ENCODE peak calls at places on chromosome 14, in five cellular contexts. K, W, F, D and P are unnamed samples.

GRCh38 chr14:88630565-88630964 is 67.7 kb downstream of the ZC3H14 start:
- DNase-seq in K (no peak), D (no peak), F (no peak), W (no peak), P (no peak)

GRCh38 chr14:41285193-41285748 is 321.4 kb upstream of the LRFN5 start:
- DNase-seq in W (no peak), D (no peak), F (no peak), K (no peak), P (no peak)

GRCh38 chr14:50801706-50802105 is 29.3 kb downstream of the NIN start:
- DNase-seq in D (no peak), W (no peak), F (no peak), K (no peak), P (no peak)

GRCh38 chr14:79285263-79285662 is 926.0 kb downstream of the DIO2 start:
- DNase-seq in K (no peak), D (no peak), W (no peak), F (no peak), P (no peak)

GRCh38 chr14:64801800-64802199 is 77.9 kb downstream of the SPTB start:
- DNase-seq in F (no peak), D (no peak), W (no peak), K (no peak), P (peak)

GRCh38 chr14:99986416-99986815 is 78.8 kb upstream of the EVL start:
- DNase-seq in F (no peak), W (no peak), D (no peak), K (no peak), P (no peak)

GRCh38 chr14:43042408-43042807 is 1435.7 kb downstream of the LRFN5 start:
- DNase-seq in K (no peak), D (no peak), F (no peak), W (no peak), P (no peak)

GRCh38 chr14:54348923-54349615 is 47.7 kb upstream of the CDKN3 start:
- DNase-seq in W (no peak), D (no peak), K (no peak), F (no peak), P (no peak)

GRCh38 chr14:59707778-59708635 is 131.4 kb upstream of the CCDC175 start:
- DNase-seq in W (no peak), D (no peak), K (no peak), F (no peak), P (no peak)

GRCh38 chr14:92224348-92224954 is 98.5 kb upstream of the SLC24A4 start:
- DNase-seq in W (no peak), K (no peak), F (no peak), D (no peak), P (no peak)

GRCh38 chr14:42224053-42224888 is 617.6 kb downstream of the LRFN5 start:
- DNase-seq in K (peak), F (peak), D (no peak), W (peak), P (no peak)

GRCh38 chr14:89617471-89618291 is 200.6 kb upstream of the FOXN3 start:
- DNase-seq in D (no peak), K (no peak), F (no peak), W (no peak), P (peak)

GRCh38 chr14:77059276-77059934 is 30.9 kb upstream of the IRF2BPL start:
- DNase-seq in D (no peak), K (no peak), W (no peak), F (no peak), P (no peak)

GRCh38 chr14:35351897-35352273 is 52.7 kb downstream of the NFKBIA start:
- DNase-seq in W (no peak), K (no peak), D (no peak), F (no peak), P (no peak)

GRCh38 chr14:22664261-22664660 is 20.1 kb upstream of the OR6J1 start:
- DNase-seq in W (no peak), D (no peak), F (no peak), K (no peak), P (no peak)

GRCh38 chr14:64464695-64465094 is 604 bp upstream of the AKAP5 start:
- DNase-seq in W (no peak), D (no peak), F (no peak), K (no peak), P (no peak)

GRCh38 chr14:93103392-93104080 is 12.2 kb downstream of the ITPK1 start:
- DNase-seq in D (peak), F (no peak), K (peak), W (no peak), P (peak)

GRCh38 chr14:92953526-92953925 is 30.6 kb downstream of the CHGA start:
- DNase-seq in K (no peak), W (no peak), D (no peak), F (no peak), P (no peak)

GRCh38 chr14:95364481-95365209 is 44.9 kb upstream of the CLMN start:
- DNase-seq in F (no peak), K (no peak), W (no peak), D (no peak), P (no peak)

GRCh38 chr14:100321473-100322137 is 1.5 kb upstream of the SLC25A47 start:
- DNase-seq in F (no peak), W (no peak), K (no peak), D (no peak), P (no peak)

GRCh38 chr14:67815573-67816235 is 686 bp downstream of the ZFYVE26 start:
- DNase-seq in K (no peak), D (no peak), W (no peak), F (no peak), P (no peak)

GRCh38 chr14:69149461-69150244 is 3.3 kb downstream of the DCAF5 start:
- DNase-seq in K (no peak), W (no peak), F (no peak), D (no peak), P (no peak)

GRCh38 chr14:22979748-22980392 is 2.5 kb downstream of the AJUBA start:
- DNase-seq in F (no peak), W (peak), K (no peak), D (no peak), P (no peak)

GRCh38 chr14:33836203-33836894 is 114.5 kb downstream of the EGLN3 start:
- DNase-seq in D (no peak), K (peak), F (no peak), W (no peak), P (no peak)

GRCh38 chr14:72605096-72605920 is 288.6 kb downstream of the DPF3 start:
- DNase-seq in K (no peak), W (no peak), F (no peak), D (no peak), P (no peak)

GRCh38 chr14:56268653-56269052 is 150.4 kb downstream of the PELI2 start:
- DNase-seq in F (no peak), D (no peak), W (no peak), K (no peak), P (no peak)

GRCh38 chr14:50832935-50833607 is 2.1 kb upstream of the NIN start:
- DNase-seq in F (no peak), W (no peak), D (no peak), K (no peak), P (no peak)

GRCh38 chr14:39050389-39050788 is 52.6 kb downstream of the SEC23A start:
- DNase-seq in D (no peak), K (no peak), F (no peak), W (no peak), P (peak)

GRCh38 chr14:70808023-70808401 is 1.3 kb downstream of the MAP3K9 start:
- DNase-seq in D (peak), W (no peak), F (no peak), K (peak), P (peak)

GRCh38 chr14:92456215-92457017 is 57.2 kb upstream of the RIN3 start:
- DNase-seq in W (no peak), K (peak), F (no peak), D (no peak), P (peak)

GRCh38 chr14:74882103-74882920 is 596 bp downstream of the DLST start:
- DNase-seq in K (peak), F (no peak), W (peak), D (no peak), P (no peak)

GRCh38 chr14:50344116-50344775 is 32.1 kb downstream of the DMAC2L start:
- DNase-seq in D (no peak), W (no peak), F (no peak), K (peak), P (peak)

GRCh38 chr14:93114068-93114710 is 1.5 kb downstream of the ITPK1 start:
- DNase-seq in K (peak), W (no peak), D (no peak), F (no peak), P (no peak)

GRCh38 chr14:102250636-102251035 is 54.3 kb downstream of the MOK start:
- DNase-seq in K (no peak), D (no peak), F (no peak), W (no peak), P (no peak)